ENCODE peak calls at places on chromosomes 11 and 22, in seven cellular contexts. C is heart left ventricle; X is upper lobe of left lung; G is adrenal gland; J is body of pancreas; P is right atrium auricular region; D is effector memory CD4-positive, alpha-beta T cell. Q is an unnamed sample.

GRCh38 chr11:131889146-131889577 is 518.7 kb downstream of the NTM start:
- DNase-seq in J (no peak), D (no peak), G (no peak), C (no peak), X (no peak), P (no peak), Q (no peak)

GRCh38 chr11:78138694-78139421 is 568 bp downstream of the ALG8 start:
- DNase-seq in D (no peak), J (no peak), C (no peak), P (no peak), G (no peak), X (no peak), Q (no peak)

GRCh38 chr11:69984457-69985261 is 93.5 kb upstream of the ANO1 start:
- DNase-seq in X (no peak), G (no peak), P (no peak), C (no peak), D (no peak), J (no peak), Q (no peak)

GRCh38 chr11:3216027-3216525 is 2.5 kb downstream of the MRGPRG start:
- DNase-seq in D (no peak), P (no peak), J (no peak), G (no peak), X (no peak), C (no peak), Q (no peak)

GRCh38 chr11:65559951-65560537 is 1.9 kb upstream of the LTBP3 start:
- DNase-seq in X (no peak), P (no peak), J (peak), C (peak), D (no peak), G (no peak), Q (no peak)

GRCh38 chr22:27985323-27986275 is 66.5 kb upstream of the PITPNB start:
- DNase-seq in C (no peak), X (no peak), G (no peak), J (no peak), D (no peak), P (peak), Q (no peak)

GRCh38 chr11:119101367-119101758 is 290 bp downstream of the DPAGT1 start:
- DNase-seq in D (no peak), P (no peak), X (peak), C (no peak), J (no peak), G (no peak), Q (no peak)

GRCh38 chr22:25114369-25115362 is 85.0 kb upstream of the CRYBB3 start:
- DNase-seq in C (no peak), D (no peak), X (no peak), P (no peak), G (no peak), J (no peak), Q (no peak)

GRCh38 chr22:19802001-19802880 is 41.7 kb downstream of the TBX1 start:
- DNase-seq in C (no peak), X (peak), G (no peak), D (no peak), J (no peak), P (no peak), Q (no peak)

GRCh38 chr11:131421066-131421855 is 50.8 kb downstream of the NTM start:
- DNase-seq in G (no peak), J (no peak), P (no peak), C (no peak), D (no peak), X (no peak), Q (no peak)

GRCh38 chr11:74696932-74697687 is 34.1 kb downstream of the CHRDL2 start:
- DNase-seq in P (peak), G (peak), C (peak), X (no peak), J (peak), D (no peak), Q (no peak)

GRCh38 chr11:75900848-75901247 is 85.8 kb downstream of the UVRAG start:
- DNase-seq in G (no peak), D (no peak), P (no peak), J (no peak), X (no peak), C (no peak), Q (no peak)

GRCh38 chr11:2562181-2562581 is 117.4 kb downstream of the KCNQ1 start:
- DNase-seq in J (peak), P (no peak), D (no peak), C (peak), G (peak), X (peak), Q (no peak)

GRCh38 chr11:104164028-104164520 is at the start of gene PDGFD:
- DNase-seq in J (peak), D (no peak), X (peak), P (peak), C (peak), G (peak), Q (peak)

GRCh38 chr22:43147821-43148220 is 3.5 kb upstream of the TSPO start:
- DNase-seq in C (no peak), P (no peak), X (no peak), D (no peak), G (peak), J (no peak), Q (no peak)

GRCh38 chr22:41574847-41575381 is 14.1 kb downstream of the CSDC2 start:
- DNase-seq in C (peak), X (peak), D (no peak), P (peak), J (peak), G (peak), Q (no peak)

GRCh38 chr11:17684550-17684949 is 34.8 kb upstream of the MYOD1 start:
- DNase-seq in D (no peak), J (no peak), C (no peak), X (no peak), G (no peak), P (no peak), Q (no peak)

GRCh38 chr22:29907753-29908515 is 25.0 kb downstream of the MTMR3 start:
- DNase-seq in J (peak), D (no peak), C (peak), P (peak), X (no peak), G (peak), Q (no peak)

GRCh38 chr11:10925149-10925926 is 67.5 kb upstream of the ZBED5 start:
- DNase-seq in P (no peak), X (no peak), J (no peak), C (no peak), D (no peak), G (no peak), Q (no peak)

GRCh38 chr22:48757581-48757980 is 1070.1 kb downstream of the BRD1 start:
- DNase-seq in D (no peak), G (peak), J (no peak), P (peak), X (no peak), C (no peak), Q (no peak)

GRCh38 chr11:27395556-27396258 is 32.7 kb upstream of the CCDC34 start:
- DNase-seq in G (no peak), C (no peak), X (no peak), J (peak), D (no peak), P (no peak), Q (no peak)

GRCh38 chr22:50686794-50687193 is 14.2 kb downstream of the SHANK3 start:
- DNase-seq in C (no peak), X (no peak), D (no peak), P (no peak), J (no peak), G (no peak), Q (no peak)

DNA sequence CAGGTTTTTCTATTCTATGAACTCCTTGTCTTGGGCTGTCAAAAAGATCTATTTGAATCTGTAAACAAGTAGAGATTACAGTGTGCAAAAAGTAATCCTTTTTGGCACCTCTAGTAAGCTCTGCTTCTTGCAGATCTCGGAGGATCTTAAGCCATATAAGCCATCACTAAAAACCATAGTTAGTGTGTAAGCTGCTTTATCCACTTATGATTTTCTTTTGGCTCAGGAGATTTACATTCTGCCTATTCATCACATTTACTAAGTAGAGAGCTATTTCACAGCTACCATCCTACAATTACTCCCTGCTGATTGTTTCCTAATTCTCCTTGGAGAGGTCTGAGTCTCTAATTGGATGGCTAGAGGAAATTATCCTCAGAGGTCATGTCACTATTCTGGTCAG is 385.7 kb downstream of the AASDHPPT start:
- DNase-seq in C (no peak), X (no peak), P (no peak), D (no peak), J (no peak), G (no peak), Q (no peak)
- H3K27ac ChIP-seq in C (no peak), X (no peak), P (no peak), D (no peak), J (peak), G (peak), Q (no peak)

DNA sequence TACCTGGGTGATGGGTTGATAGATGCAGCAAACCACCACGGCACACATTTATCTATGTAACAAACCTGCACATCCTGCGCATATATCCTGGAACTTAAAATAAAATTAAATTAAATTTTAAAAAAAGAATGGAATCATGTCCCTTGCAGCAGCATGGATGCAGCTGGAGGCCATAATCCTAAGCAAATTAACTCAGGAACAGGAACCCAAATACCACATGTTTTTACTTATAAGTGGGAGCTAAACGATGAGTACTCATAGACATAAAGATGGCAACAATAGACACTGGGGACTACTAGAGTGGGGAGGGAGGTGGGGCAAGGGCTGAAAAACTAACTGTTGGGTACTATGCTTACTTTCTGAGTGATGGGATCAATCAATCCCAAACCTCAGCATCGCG is 40.9 kb downstream of the CWC15 start:
- DNase-seq in P (no peak), X (no peak), C (no peak), G (no peak), D (no peak), J (no peak), Q (no peak)
- H3K27ac ChIP-seq in P (peak), X (no peak), C (no peak), G (peak), D (no peak), J (no peak), Q (no peak)

DNA sequence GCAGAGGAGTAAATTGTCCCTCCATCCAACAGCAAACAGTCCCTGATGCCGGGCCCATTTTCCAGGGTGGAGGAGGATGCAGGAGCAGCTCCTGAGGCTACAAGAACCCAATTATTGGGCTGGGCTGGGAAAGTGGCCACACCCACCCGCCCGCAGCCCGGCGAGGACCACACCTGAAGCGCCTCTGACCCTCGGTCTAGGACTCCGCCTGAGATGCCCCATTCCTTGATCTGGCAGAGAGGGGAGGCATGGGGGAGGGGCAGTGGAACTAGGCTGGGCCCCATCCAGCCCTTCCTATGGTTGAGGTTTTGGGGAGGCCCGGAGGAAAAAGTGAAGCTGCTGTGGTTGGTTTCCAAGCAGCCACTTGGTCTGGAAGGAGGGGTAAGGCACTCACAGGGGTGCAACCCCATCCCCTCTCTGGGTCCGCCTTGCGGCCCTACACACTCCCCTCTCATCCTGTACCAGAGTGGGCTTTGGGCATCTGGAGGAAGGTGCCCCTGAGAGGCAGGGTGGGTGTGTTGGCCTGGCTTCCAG is 2.4 kb upstream of the LGALS1 start:
- DNase-seq in P (no peak), X (no peak), J (no peak), C (no peak), D (no peak), G (no peak), Q (no peak)
- H3K27ac ChIP-seq in P (no peak), X (peak), J (no peak), C (no peak), D (peak), G (no peak), Q (no peak)

GRCh38 chr22:31289335-31289734 is 3.0 kb downstream of the PIK3IP1 start:
- DNase-seq in J (no peak), P (no peak), X (no peak), C (no peak), G (no peak), D (no peak), Q (no peak)

GRCh38 chr22:31288496-31289235 is 3.6 kb downstream of the PIK3IP1 start:
- DNase-seq in X (no peak), C (no peak), D (no peak), G (peak), P (no peak), J (no peak), Q (no peak)

GRCh38 chr22:31286360-31287255 is 5.7 kb downstream of the PIK3IP1 start:
- DNase-seq in D (peak), G (peak), X (no peak), P (no peak), C (no peak), J (no peak), Q (no peak)

GRCh38 chr22:31290494-31291402 is 1.5 kb downstream of the PIK3IP1 start:
- DNase-seq in G (peak), P (peak), C (peak), X (peak), D (peak), J (peak), Q (peak)

GRCh38 chr22:31287818-31288495 is 4.3 kb downstream of the PIK3IP1 start:
- DNase-seq in G (no peak), C (no peak), J (no peak), P (no peak), D (no peak), X (no peak), Q (no peak)
- H3K27ac ChIP-seq in G (peak), C (no peak), J (peak), P (peak), D (peak), X (peak), Q (no peak)